ENCODE peak calls at places on chromosome 1, in four cellular contexts. S, H, G and E are unnamed samples.

GRCh38 chr1:236275061-236275460 is 6.7 kb downstream of the ERO1B start:
- DNase-seq in H (no peak), G (no peak), S (no peak), E (no peak)

GRCh38 chr1:61446531-61446991 is 278.4 kb downstream of the TM2D1 start:
- DNase-seq in S (no peak), H (no peak), G (no peak), E (no peak)

GRCh38 chr1:38923607-38924006 is 18.0 kb downstream of the RHBDL2 start:
- DNase-seq in S (no peak), H (no peak), G (no peak), E (no peak)

GRCh38 chr1:173161510-173162221 is 45.5 kb downstream of the TNFSF4 start:
- DNase-seq in S (peak), H (no peak), G (no peak), E (no peak)

GRCh38 chr1:167916766-167917511 is 3.0 kb upstream of the ADCY10 start:
- DNase-seq in G (no peak), S (no peak), H (no peak), E (no peak)

GRCh38 chr1:182389619-182390047 is 2.0 kb downstream of the GLUL start:
- DNase-seq in S (no peak), H (no peak), G (no peak), E (no peak)

GRCh38 chr1:61163794-61164193 is 81.4 kb downstream of the NFIA start:
- DNase-seq in S (peak), G (no peak), H (no peak), E (no peak)

GRCh38 chr1:177568702-177569101 is 397.9 kb downstream of the BRINP2 start:
- DNase-seq in S (no peak), H (peak), G (no peak), E (no peak)

GRCh38 chr1:3651939-3652537 is at the start of gene TP73:
- DNase-seq in S (no peak), G (peak), H (peak), E (no peak)

GRCh38 chr1:193406901-193407300 is 220.5 kb upstream of the B3GALT2 start:
- DNase-seq in G (no peak), S (peak), H (peak), E (no peak)

GRCh38 chr1:212147581-212148033 is 112.1 kb downstream of the DTL start:
- DNase-seq in H (no peak), S (no peak), G (no peak), E (no peak)

GRCh38 chr1:64004451-64004850 is 199.0 kb upstream of the UBE2U start:
- DNase-seq in G (no peak), H (peak), S (peak), E (peak)

GRCh38 chr1:5661196-5662130 is 330.8 kb downstream of the NPHP4 start:
- DNase-seq in G (no peak), H (no peak), S (no peak), E (no peak)

GRCh38 chr1:205438213-205439158 is 16.6 kb upstream of the LEMD1 start:
- DNase-seq in S (peak), H (peak), G (peak), E (no peak)

GRCh38 chr1:212368073-212368484 is 46.6 kb downstream of the PACC1 start:
- DNase-seq in G (peak), S (peak), H (peak), E (peak)

GRCh38 chr1:207031016-207031415 is 1.5 kb downstream of the C1orf116 start:
- DNase-seq in S (no peak), G (no peak), H (no peak), E (no peak)

GRCh38 chr1:178399177-178399728 is 97.5 kb downstream of the CLEC20A start:
- DNase-seq in S (no peak), H (no peak), G (no peak), E (peak)

GRCh38 chr1:229161740-229162139 is 109.2 kb upstream of the RAB4A start:
- DNase-seq in G (no peak), H (no peak), S (no peak), E (no peak)

GRCh38 chr1:187691439-187691838 is 862.7 kb downstream of the PLA2G4A start:
- DNase-seq in H (no peak), S (peak), G (no peak), E (no peak)

GRCh38 chr1:35222322-35223108 is 29.6 kb upstream of the SFPQ start:
- DNase-seq in S (peak), H (no peak), G (no peak), E (no peak)

GRCh38 chr1:180951186-180951745 is 38.6 kb downstream of the KIAA1614 start:
- DNase-seq in G (no peak), H (no peak), S (no peak), E (no peak)

GRCh38 chr1:173224280-173224886 is 17.3 kb upstream of the TNFSF4 start:
- DNase-seq in S (peak), G (no peak), H (no peak), E (no peak)

GRCh38 chr1:240496941-240497340 is 115.0 kb downstream of the GREM2 start:
- DNase-seq in S (no peak), G (no peak), H (peak), E (no peak)

GRCh38 chr1:185439727-185440415 is 122.8 kb upstream of the IVNS1ABP start:
- DNase-seq in G (no peak), S (peak), H (no peak), E (no peak)

GRCh38 chr1:27428316-27429028 is 36.0 kb downstream of the GPR3 start:
- DNase-seq in S (no peak), H (peak), G (no peak), E (no peak)

GRCh38 chr1:20498116-20498515 is 9.8 kb downstream of the MUL1 start:
- DNase-seq in G (no peak), S (no peak), H (no peak), E (no peak)

GRCh38 chr1:43558346-43558841 is 27.7 kb downstream of the PTPRF start:
- DNase-seq in H (peak), G (no peak), S (peak), E (peak)

GRCh38 chr1:27099154-27099903 is 55.6 kb downstream of the SLC9A1 start:
- DNase-seq in S (peak), H (peak), G (no peak), E (no peak)

GRCh38 chr1:159005161-159005560 is 4.5 kb upstream of the IFI16 start:
- DNase-seq in H (no peak), S (peak), G (no peak), E (no peak)

GRCh38 chr1:37475380-37476086 is 1.2 kb downstream of the ZC3H12A start:
- DNase-seq in S (no peak), G (no peak), H (peak), E (no peak)

GRCh38 chr1:91803847-91804545 is 82.0 kb downstream of the TGFBR3 start:
- DNase-seq in G (no peak), H (no peak), S (no peak), E (no peak)

GRCh38 chr1:81432089-81432488 is 368.6 kb upstream of the ADGRL2 start:
- DNase-seq in S (no peak), H (no peak), G (no peak), E (no peak)

DNA sequence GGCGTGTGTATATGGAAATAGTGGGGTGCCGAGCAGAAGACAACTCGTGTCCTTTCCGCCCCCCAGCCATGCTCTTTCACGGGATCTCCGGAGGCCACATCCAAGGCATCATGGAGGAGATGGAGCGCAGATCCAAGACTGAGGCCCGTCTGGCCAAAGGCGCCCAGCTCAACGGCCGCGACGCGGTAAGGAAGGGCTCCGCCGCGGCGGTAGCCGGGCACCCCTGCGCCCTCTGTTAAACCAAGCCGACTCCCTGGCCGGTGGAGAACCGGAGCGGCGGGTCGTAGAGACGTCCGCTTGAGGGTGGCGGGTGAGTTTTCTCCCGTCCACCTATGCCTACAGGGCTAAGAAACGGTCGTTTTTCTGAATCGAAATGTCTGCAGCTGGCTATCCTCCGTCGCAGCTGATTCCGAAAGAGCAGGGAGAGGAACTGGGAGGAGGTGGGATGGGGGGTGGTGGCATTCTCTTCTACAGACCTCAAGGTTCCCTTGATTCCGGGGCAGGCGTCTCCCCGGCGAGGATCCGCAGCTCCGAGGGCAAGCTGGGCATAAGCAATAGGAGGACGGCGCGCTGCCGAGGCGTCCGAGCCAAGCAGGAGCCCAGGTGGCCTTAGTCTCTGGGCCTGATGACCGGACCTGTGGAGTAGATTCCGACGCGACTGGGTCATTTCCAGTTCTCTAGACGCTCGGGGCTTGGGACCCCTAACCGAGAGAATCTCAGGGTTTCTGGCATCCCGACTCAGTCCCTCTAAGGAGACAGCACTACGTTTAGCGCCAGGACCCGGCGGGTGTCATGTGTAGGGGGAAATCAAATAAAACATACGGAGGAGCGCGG is 858 bp downstream of the LHX9 start:
- DNase-seq in S (no peak), G (peak), H (no peak), E (no peak)
- H2BK5ac ChIP-seq in S (no peak), G (no peak), H (no peak), E (no peak)

GRCh38 chr1:31511848-31512615 is 64.3 kb upstream of the TINAGL1 start:
- DNase-seq in S (no peak), G (no peak), H (peak), E (no peak)
- H3K56ac ChIP-seq in S (no peak), G (no peak), H (no peak), E (no peak)

DNA sequence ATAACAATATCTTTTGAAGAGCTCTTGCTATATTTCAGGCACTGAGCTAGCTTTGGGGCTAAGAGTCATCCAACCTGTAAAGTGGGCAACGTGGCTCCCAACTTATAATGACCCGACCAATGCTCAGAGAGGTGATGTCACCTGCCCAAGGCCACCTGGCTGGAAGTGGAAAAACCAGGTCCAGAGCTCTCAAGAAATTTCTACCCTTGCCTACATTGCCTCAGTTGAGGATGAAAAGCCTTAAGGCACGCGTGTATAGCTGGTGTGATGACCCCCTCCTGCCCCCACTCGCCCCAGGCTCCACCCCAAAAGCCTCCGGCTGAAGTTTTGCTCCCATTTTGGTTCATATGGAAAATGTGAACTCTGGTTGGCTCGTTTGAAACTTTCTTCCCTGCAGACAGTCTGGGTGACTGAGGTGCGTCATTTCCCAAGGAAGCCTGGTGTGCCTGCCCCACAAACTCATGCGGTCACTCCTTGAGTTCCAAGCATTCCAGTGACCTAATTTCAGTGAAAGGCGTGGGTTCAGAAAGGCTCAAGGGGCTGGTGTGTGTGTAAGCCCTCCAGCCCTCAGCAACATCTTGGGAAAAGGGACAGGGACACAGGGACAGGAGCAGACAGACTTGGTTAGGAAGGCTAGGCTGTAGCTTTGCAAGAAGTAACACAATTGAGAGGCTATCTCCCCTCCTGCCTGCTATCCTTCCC is 20.5 kb downstream of the HTR1D start:
- DNase-seq in H (peak), G (no peak), S (peak), E (no peak)
- H2BK5ac ChIP-seq in H (no peak), G (no peak), S (peak), E (no peak)

GRCh38 chr1:204075116-204075636 is 2.3 kb downstream of the SOX13 start:
- DNase-seq in S (no peak), G (no peak), H (peak), E (no peak)
- H3K56ac ChIP-seq in S (no peak), G (no peak), H (peak), E (no peak)

DNA sequence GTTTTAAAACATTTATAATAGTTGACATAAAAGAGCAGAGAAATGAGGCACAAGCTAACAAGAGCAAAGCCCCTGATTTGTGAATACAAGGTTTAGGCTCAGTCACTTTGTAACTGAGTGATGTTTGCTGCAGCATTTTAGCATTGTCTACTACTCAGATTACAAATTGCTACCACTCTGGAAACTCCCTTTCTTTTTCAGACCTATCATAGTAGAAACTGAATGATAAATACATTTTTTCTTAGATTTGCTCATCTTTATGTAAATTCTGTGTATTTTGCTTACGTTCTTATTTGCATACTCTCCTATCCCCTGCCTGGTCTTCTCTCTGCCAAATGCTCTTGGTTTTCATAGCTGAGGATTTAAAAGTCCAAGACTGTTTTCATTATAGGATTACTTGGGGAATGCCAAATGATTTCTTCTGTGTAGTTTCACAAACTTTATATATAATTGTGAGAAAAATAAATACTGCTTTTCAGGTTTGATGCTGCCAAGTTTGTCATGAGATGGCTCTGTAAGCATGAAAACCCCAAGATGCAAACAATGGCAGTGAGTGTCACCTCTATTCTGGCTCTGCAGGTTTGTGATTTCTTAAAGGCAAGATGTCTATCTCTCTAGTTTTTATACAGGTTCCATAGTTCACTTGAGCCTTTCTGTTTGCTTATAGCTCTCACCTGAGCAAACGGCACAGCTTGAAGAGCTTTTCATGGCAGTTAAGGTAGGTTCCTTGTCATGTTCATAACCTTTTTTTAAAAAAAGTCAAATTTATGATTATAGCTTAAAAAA is 24.7 kb downstream of the ZYG11A start:
- DNase-seq in G (no peak), H (no peak), S (peak), E (no peak)
- H2BK5ac ChIP-seq in G (no peak), H (no peak), S (no peak), E (no peak)

DNA sequence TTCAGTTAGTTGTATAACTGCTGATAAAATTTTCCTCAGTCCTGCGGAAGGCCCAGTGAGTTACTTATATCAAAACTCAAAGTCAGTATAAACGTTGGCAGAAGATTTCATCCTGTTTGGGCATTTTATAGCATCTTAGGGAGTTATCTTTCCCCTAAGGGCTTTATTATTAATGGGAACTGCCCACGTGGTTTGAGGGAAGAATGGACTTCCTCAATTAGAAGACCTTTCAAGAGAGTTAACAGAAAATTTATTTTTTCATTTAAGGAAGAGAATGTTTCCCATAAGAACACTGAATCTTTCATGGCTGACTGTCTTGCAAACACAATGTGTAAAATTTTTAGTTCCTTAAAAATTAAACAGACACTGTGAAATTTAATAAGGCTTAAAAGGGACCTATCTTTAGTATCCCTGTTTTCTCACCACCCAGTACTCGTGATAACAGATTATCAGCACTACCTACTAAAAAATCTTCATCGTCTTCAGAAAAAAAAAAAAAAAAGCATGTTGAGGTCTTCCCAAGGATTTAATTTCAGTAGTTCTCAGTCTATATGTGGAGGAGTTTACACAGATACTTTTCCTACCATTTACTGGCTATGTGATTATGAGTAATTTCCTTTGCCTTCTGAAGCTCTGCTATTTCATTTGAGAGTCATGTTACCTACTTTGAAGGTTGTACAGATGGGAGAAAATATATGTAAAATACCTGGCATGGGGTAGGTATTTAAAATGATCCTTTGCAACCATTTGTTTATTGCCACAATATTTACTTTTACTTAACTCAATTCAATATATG is 399.9 kb downstream of the NEGR1 start:
- DNase-seq in S (peak), H (no peak), G (no peak), E (no peak)
- H3K56ac ChIP-seq in S (no peak), H (no peak), G (no peak), E (no peak)

DNA sequence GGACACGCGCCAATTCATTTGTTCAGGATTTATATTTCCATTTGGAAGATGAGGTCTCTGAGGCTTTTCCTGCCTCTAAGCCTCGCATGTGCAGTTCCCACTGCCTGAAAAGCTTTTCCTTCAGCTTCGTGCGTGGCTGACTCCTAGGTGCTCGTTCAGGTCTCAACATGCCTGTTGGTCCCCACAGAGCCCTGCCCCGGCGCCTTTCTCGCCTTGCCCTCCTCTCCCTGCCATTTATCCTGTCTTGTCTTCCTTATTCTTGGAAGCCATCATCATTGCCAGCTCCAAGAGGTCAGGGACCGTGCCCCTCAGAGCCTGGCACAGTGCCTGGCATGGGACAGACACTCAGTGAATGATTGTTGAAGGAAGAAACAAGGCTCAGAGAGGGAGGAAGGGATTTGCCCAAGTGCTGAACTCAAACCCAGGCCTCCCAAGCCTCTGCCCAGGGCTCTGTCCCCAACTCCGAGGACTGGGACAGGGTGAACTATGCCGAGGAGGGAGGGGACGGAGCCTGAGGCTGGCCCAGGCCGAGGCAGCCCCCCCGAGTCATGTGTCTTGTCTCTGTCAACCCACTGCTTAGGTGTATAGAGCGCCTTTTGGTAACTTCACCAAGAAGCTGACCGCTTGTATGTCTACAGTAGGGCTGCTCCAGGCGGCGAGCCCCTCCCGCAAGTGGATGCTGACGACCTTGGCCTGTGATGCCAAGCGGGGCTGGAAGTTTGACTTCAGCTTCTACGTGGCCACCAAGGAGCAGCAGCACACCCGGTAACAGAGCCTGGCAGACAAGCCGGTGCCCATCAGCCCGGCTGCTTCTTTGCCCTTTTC is 47.3 kb downstream of the DISP3 start:
- DNase-seq in G (no peak), H (no peak), S (no peak), E (no peak)
- H2BK5ac ChIP-seq in G (no peak), H (no peak), S (no peak), E (no peak)

GRCh38 chr1:152928671-152929070 is 18.3 kb upstream of the SPRR5 start:
- DNase-seq in S (no peak), G (no peak), H (no peak), E (no peak)
- H3K56ac ChIP-seq in S (no peak), G (no peak), H (no peak), E (no peak)

GRCh38 chr1:109938556-109938955 is 27.9 kb downstream of the CSF1 start:
- DNase-seq in S (no peak), G (no peak), H (no peak), E (no peak)
- H2BK5ac ChIP-seq in S (no peak), G (no peak), H (no peak), E (no peak)

DNA sequence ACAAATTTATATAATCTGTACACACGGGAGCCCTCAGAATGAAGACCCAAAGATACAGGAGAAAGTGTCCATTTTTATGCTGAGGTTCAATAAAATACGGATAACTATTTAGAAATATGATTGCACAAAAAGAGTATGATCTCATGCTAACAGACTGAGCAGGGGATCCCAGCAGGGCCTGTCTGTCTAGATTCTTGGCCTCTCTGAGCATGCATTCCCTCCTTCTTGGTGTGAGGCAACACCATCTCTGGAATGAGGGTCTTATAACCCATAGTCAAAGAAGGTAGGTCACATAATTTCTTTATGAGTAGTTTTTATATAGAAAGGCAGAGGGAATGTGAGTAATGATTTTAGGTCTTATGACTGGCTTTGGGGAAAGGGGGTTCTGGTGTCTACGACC is 5.4 kb downstream of the PRMT6 start:
- DNase-seq in H (no peak), S (no peak), G (no peak), E (no peak)
- H3K56ac ChIP-seq in H (no peak), S (no peak), G (no peak), E (no peak)